ENCODE peak calls at places on chromosome 5, in four cellular contexts. D is DND-41; Z is naive thymus-derived CD4-positive, alpha-beta T cell; Y is effector memory CD4-positive, alpha-beta T cell. B is an unnamed sample.

GRCh38 chr5:40436535-40437237 is 243.0 kb upstream of the PTGER4 start:
- DNase-seq in Y (peak; percentile 19), D (no peak), Z (peak; percentile 79), B (no peak)

GRCh38 chr5:65895891-65896290 is 30.5 kb upstream of the ERBIN start:
- DNase-seq in Z (no peak), D (no peak), Y (no peak), B (no peak)

GRCh38 chr5:66469684-66470083 is 126.5 kb upstream of the MAST4 start:
- DNase-seq in D (no peak), Z (no peak), Y (no peak), B (no peak)

GRCh38 chr5:151055336-151055735 is 25.5 kb downstream of the TNIP1 start:
- DNase-seq in Y (no peak), D (no peak), Z (no peak), B (no peak)

GRCh38 chr5:4306029-4306428 is 710.4 kb downstream of the IRX1 start:
- DNase-seq in Z (no peak), D (no peak), Y (no peak), B (no peak)

GRCh38 chr5:158886957-158887356 is 212.8 kb downstream of the EBF1 start:
- DNase-seq in D (no peak), Y (no peak), Z (no peak), B (no peak)

GRCh38 chr5:96752341-96753016 is 55.3 kb downstream of the ERAP1 start:
- DNase-seq in Z (peak; percentile 52), Y (no peak), D (peak; percentile 47), B (peak; percentile 26)

GRCh38 chr5:89377752-89378455 is 494.9 kb upstream of the MEF2C start:
- DNase-seq in Z (no peak), Y (no peak), D (no peak), B (no peak)

GRCh38 chr5:60633336-60633735 is 66.6 kb downstream of the DEPDC1B start:
- DNase-seq in Z (no peak), Y (no peak), D (no peak), B (no peak)

GRCh38 chr5:35332551-35332950 is 102.3 kb upstream of the PRLR start:
- DNase-seq in Y (no peak), Z (no peak), D (no peak), B (no peak)

GRCh38 chr5:15794117-15794985 is 294.4 kb downstream of the FBXL7 start:
- DNase-seq in Y (no peak), D (no peak), Z (no peak), B (no peak)

GRCh38 chr5:45521067-45521466 is 175.1 kb downstream of the HCN1 start:
- DNase-seq in Z (no peak), Y (no peak), D (no peak), B (peak; percentile 64)

GRCh38 chr5:36279054-36279698 is 22.5 kb downstream of the RANBP3L start:
- DNase-seq in Y (no peak), Z (no peak), D (no peak), B (no peak)

GRCh38 chr5:177592010-177592834 is at the start of gene TMED9:
- DNase-seq in D (peak; percentile 85), Z (peak; percentile 87), Y (peak; percentile 78), B (peak; percentile 71)

GRCh38 chr5:170154744-170155143 is 49.0 kb downstream of the FOXI1 start:
- DNase-seq in Z (no peak), D (no peak), Y (no peak), B (no peak)

GRCh38 chr5:151202381-151203139 is 21.3 kb downstream of the CCDC69 start:
- DNase-seq in D (no peak), Z (no peak), Y (peak; percentile 22), B (no peak)

GRCh38 chr5:133316346-133317343 is 264.8 kb downstream of the HSPA4 start:
- DNase-seq in Z (no peak), Y (no peak), D (no peak), B (peak; percentile 40)

GRCh38 chr5:169695919-169696490 is 58.9 kb downstream of the DOCK2 start:
- DNase-seq in Z (no peak), Y (no peak), D (no peak), B (no peak)

GRCh38 chr5:115553082-115553481 is 8.5 kb upstream of the FEM1C start:
- DNase-seq in Z (no peak), D (no peak), Y (no peak), B (no peak)

GRCh38 chr5:53069626-53070025 is 39.9 kb downstream of the MOCS2 start:
- DNase-seq in Y (no peak), D (no peak), Z (no peak), B (no peak)

GRCh38 chr5:10364186-10364689 is 10.7 kb downstream of the MARCHF6 start:
- DNase-seq in D (no peak), Z (peak; percentile 31), Y (no peak), B (no peak)

GRCh38 chr5:179259731-179260323 is 85.4 kb downstream of the ADAMTS2 start:
- DNase-seq in Y (no peak), D (no peak), Z (no peak), B (no peak)

GRCh38 chr5:10836991-10837390 is 76.0 kb upstream of the DAP start:
- DNase-seq in Y (no peak), Z (no peak), D (no peak), B (no peak)

GRCh38 chr5:27048507-27048906 is 10.1 kb upstream of the CDH9 start:
- DNase-seq in Y (no peak), Z (no peak), D (no peak), B (no peak)

GRCh38 chr5:143316844-143317631 is 86.4 kb downstream of the NR3C1 start:
- DNase-seq in Z (no peak), D (no peak), Y (no peak), B (no peak)

GRCh38 chr5:173268750-173269580 is 34.0 kb upstream of the NKX2-5 start:
- DNase-seq in Y (no peak), Z (no peak), D (no peak), B (peak; percentile 71)

GRCh38 chr5:102807878-102808502 is 52.9 kb downstream of the PAM start:
- DNase-seq in Z (no peak), D (peak; percentile 27), Y (no peak), B (no peak)

GRCh38 chr5:14908195-14908594 is 36.6 kb upstream of the ANKH start:
- DNase-seq in Y (no peak), D (no peak), Z (no peak), B (no peak)

GRCh38 chr5:32096891-32097592 is 77.1 kb downstream of the GOLPH3 start:
- DNase-seq in D (no peak), Y (no peak), Z (no peak), B (peak; percentile 79)

GRCh38 chr5:16659536-16659935 is 42.7 kb upstream of the RETREG1 start:
- DNase-seq in Y (no peak), Z (no peak), D (no peak), B (no peak)

GRCh38 chr5:117943120-117943519 is 1045.2 kb downstream of the DTWD2 start:
- DNase-seq in Y (no peak), Z (no peak), D (no peak), B (no peak)

GRCh38 chr5:161847896-161848510 is at the start of gene GABRA1:
- DNase-seq in Z (no peak), Y (no peak), D (no peak), B (peak; percentile 10)

GRCh38 chr5:179123491-179124328 is 63.5 kb downstream of the ZNF354C start:
- DNase-seq in D (no peak), Z (no peak), Y (no peak), B (no peak)

GRCh38 chr5:34915856-34916192 is 313 bp downstream of the BRIX1 start:
- DNase-seq in Z (no peak), D (no peak), Y (no peak), B (peak; percentile 21)

GRCh38 chr5:151028717-151029116 is 8.3 kb downstream of the GPX3 start:
- DNase-seq in D (no peak), Y (no peak), Z (no peak), B (no peak)

GRCh38 chr5:6399978-6400910 is 21.9 kb upstream of the MED10 start:
- DNase-seq in Z (no peak), Y (no peak), D (no peak), B (no peak)

GRCh38 chr5:86101966-86102365 is 515.8 kb upstream of the COX7C start:
- DNase-seq in Z (no peak), D (no peak), Y (no peak), B (no peak)

GRCh38 chr5:1103505-1104326 is 8.1 kb downstream of the SLC12A7 start:
- DNase-seq in Z (no peak), Y (no peak), D (no peak), B (no peak)

GRCh38 chr5:38267372-38267771 is 9.0 kb downstream of the EGFLAM start:
- DNase-seq in D (no peak), Z (no peak), Y (no peak), B (no peak)

GRCh38 chr5:118531276-118531675 is 457.1 kb downstream of the DTWD2 start:
- DNase-seq in Z (no peak), Y (no peak), D (no peak), B (no peak)

DNA sequence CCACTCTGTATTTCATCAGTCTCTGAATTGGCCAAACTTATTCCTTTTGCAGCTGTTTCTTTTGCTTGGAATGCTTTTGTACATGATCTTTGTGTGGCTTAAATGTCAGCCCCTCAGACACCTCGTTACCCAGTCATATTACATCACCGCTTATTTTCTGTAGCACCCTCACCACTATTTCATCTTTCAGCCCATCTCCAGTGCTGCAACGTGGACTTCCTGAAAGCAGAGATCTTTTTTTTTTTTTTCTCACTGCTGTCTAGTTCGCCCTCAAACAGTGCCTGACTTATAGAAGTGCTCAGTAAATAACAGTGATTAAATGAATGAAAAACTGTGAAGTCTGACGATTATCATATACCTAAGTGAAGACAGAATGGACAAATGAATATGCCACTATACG is 835 bp downstream of the SRA1 start:
- DNase-seq in Y (no peak), D (peak; percentile 40), Z (peak; percentile 37), B (no peak)
- H3K27ac ChIP-seq in Y (peak overlapping the region; percentile 93), D (peak overlapping the region; percentile 98), Z (peak overlapping the region; percentile 97), B (peak overlapping the region; percentile 87)

GRCh38 chr5:55180016-55180415 is 7.0 kb upstream of the CDC20B start:
- DNase-seq in D (no peak), Y (no peak), Z (no peak), B (no peak)
- H3K27me3 ChIP-seq in D (peaks cover 20% of the 10 kb centered on the region), Y (peaks cover 31% of the 10 kb centered on the region), Z (peaks cover 20% of the 10 kb centered on the region), B (no peaks in the 10 kb centered on the region)

GRCh38 chr5:50340757-50341156 is 100.3 kb downstream of the EMB start:
- DNase-seq in Z (no peak), Y (no peak), D (no peak), B (no peak)
- H3K4me3 ChIP-seq in Z (no peak overlapping the region), Y (no peak overlapping the region), D (no peak overlapping the region), B (no peak overlapping the region)

GRCh38 chr5:146474040-146474439 is 26.9 kb downstream of the TCERG1 start:
- DNase-seq in Y (no peak), D (no peak), Z (no peak), B (no peak)
- H3K27ac ChIP-seq in Y (no peak overlapping the region), D (no peak overlapping the region), Z (no peak overlapping the region), B (no peak overlapping the region)